ENCODE peak calls at places on chromosomes 16 and 17, in ten cellular contexts. W is COR-L47; P is ELR; X is NCI-H748 treated with DMSO at 0.1 percent for 48 hours; C is GM12865; T is C1 segment of cervical spinal cord; Q is GM13977; H is effector memory CD4-positive, alpha-beta T cell; V is RCC 7860; K is HFFc6. R is an unnamed sample.

GRCh38 chr17:66713533-66714042 is 121.3 kb upstream of the CACNG5 start:
- DNase-seq in W (no peak), P (no peak), X (no peak), C (peak; percentile 95), T (no peak), Q (peak; percentile 36), H (no peak), V (peak; percentile 86), K (no peak), R (no peak)

GRCh38 chr17:77724876-77725615 is 233.5 kb upstream of the TNRC6C start:
- DNase-seq in W (peak; percentile 24), P (no peak), X (no peak), C (peak; percentile 55), T (no peak), Q (peak; percentile 20), H (no peak), V (no peak), K (no peak), R (no peak)

GRCh38 chr16:13435415-13435814 is 484.5 kb upstream of the ERCC4 start:
- DNase-seq in W (no peak), P (no peak), X (no peak), C (no peak), T (no peak), Q (no peak), H (no peak), V (peak; percentile 43), K (no peak), R (no peak)

GRCh38 chr17:78014651-78015050 is 56.1 kb downstream of the TNRC6C start:
- DNase-seq in W (peak; percentile 54), P (no peak), X (no peak), C (no peak), T (no peak), Q (no peak), H (no peak), V (no peak), K (no peak), R (no peak)

GRCh38 chr17:74780443-74781238 is 4.5 kb upstream of the NAT9 start:
- DNase-seq in W (no peak), P (peak; percentile 71), X (no peak), C (peak; percentile 47), T (peak; percentile 25), Q (no peak), H (no peak), V (peak; percentile 54), K (peak; percentile 32), R (peak; percentile 40)

GRCh38 chr16:83809092-83809491 is 1.3 kb downstream of the HSBP1 start:
- DNase-seq in W (no peak), P (no peak), X (no peak), C (no peak), T (no peak), Q (no peak), H (no peak), V (no peak), K (no peak), R (no peak)

GRCh38 chr16:68732068-68732680 is 4.9 kb upstream of the CDH1 start:
- DNase-seq in W (peak; percentile 69), P (peak; percentile 34), X (peak; percentile 22), C (no peak), T (no peak), Q (no peak), H (no peak), V (peak; percentile 63), K (no peak), R (no peak)

GRCh38 chr17:69084911-69085310 is 24.2 kb upstream of the ABCA9 start:
- DNase-seq in W (no peak), P (peak; percentile 25), X (peak; percentile 25), C (no peak), T (no peak), Q (no peak), H (no peak), V (no peak), K (no peak), R (no peak)

GRCh38 chr17:18921912-18922451 is 30.0 kb upstream of the SLC5A10 start:
- DNase-seq in W (no peak), P (no peak), X (no peak), C (peak; percentile 88), T (no peak), Q (peak; percentile 63), H (no peak), V (peak; percentile 85), K (no peak), R (no peak)

GRCh38 chr16:82046941-82047340 is 11.9 kb downstream of the HSD17B2 start:
- DNase-seq in W (no peak), P (no peak), X (no peak), C (no peak), T (no peak), Q (no peak), H (no peak), V (no peak), K (no peak), R (no peak)

GRCh38 chr16:89176717-89177116 is 5.2 kb downstream of the CDH15 start:
- DNase-seq in W (no peak), P (no peak), X (no peak), C (no peak), T (no peak), Q (no peak), H (no peak), V (no peak), K (no peak), R (no peak)

GRCh38 chr16:56102159-56102798 is 89.0 kb upstream of the GNAO1 start:
- DNase-seq in W (no peak), P (peak; percentile 3), X (no peak), C (no peak), T (peak; percentile 67), Q (no peak), H (no peak), V (no peak), K (no peak), R (peak; percentile 54)

GRCh38 chr17:19978803-19979202 is 1.2 kb upstream of the AKAP10 start:
- DNase-seq in W (no peak), P (no peak), X (no peak), C (no peak), T (no peak), Q (no peak), H (no peak), V (no peak), K (no peak), R (no peak)

GRCh38 chr16:89473791-89474414 is 16.5 kb downstream of the ANKRD11 start:
- DNase-seq in W (no peak), P (peak; percentile 89), X (no peak), C (no peak), T (no peak), Q (no peak), H (no peak), V (peak; percentile 36), K (peak; percentile 38), R (no peak)

GRCh38 chr16:88903267-88903666 is 36.8 kb upstream of the PABPN1L start:
- DNase-seq in W (no peak), P (no peak), X (no peak), C (no peak), T (no peak), Q (no peak), H (no peak), V (no peak), K (no peak), R (no peak)

GRCh38 chr16:87600246-87600645 is 2.1 kb upstream of the JPH3 start:
- DNase-seq in W (no peak), P (no peak), X (no peak), C (no peak), T (no peak), Q (no peak), H (no peak), V (no peak), K (no peak), R (peak; percentile 2)

GRCh38 chr17:14427914-14428639 is 127.2 kb downstream of the HS3ST3B1 start:
- DNase-seq in W (no peak), P (no peak), X (no peak), C (peak; percentile 4), T (no peak), Q (no peak), H (peak; percentile 8), V (no peak), K (no peak), R (no peak)

GRCh38 chr17:63685021-63685420 is 14.9 kb downstream of the LIMD2 start:
- DNase-seq in W (peak; percentile 55), P (no peak), X (no peak), C (no peak), T (no peak), Q (no peak), H (no peak), V (no peak), K (no peak), R (peak; percentile 59)

GRCh38 chr17:38419508-38419981 is 8.7 kb upstream of the ARHGAP23 start:
- DNase-seq in W (no peak), P (no peak), X (no peak), C (no peak), T (no peak), Q (no peak), H (no peak), V (no peak), K (no peak), R (no peak)

GRCh38 chr16:50719401-50720337 is 22.2 kb upstream of the CYLD start:
- DNase-seq in W (no peak), P (no peak), X (no peak), C (no peak), T (no peak), Q (no peak), H (no peak), V (no peak), K (no peak), R (no peak)

GRCh38 chr17:77003699-77004098 is 135.5 kb downstream of the MGAT5B start:
- DNase-seq in W (no peak), P (peak; percentile 66), X (no peak), C (no peak), T (no peak), Q (no peak), H (no peak), V (no peak), K (no peak), R (no peak)

GRCh38 chr17:61211233-61211632 is 188.4 kb upstream of the TBX2 start:
- DNase-seq in W (no peak), P (no peak), X (no peak), C (no peak), T (no peak), Q (no peak), H (no peak), V (no peak), K (no peak), R (no peak)

GRCh38 chr16:66207139-66207863 is 159.2 kb upstream of the CDH5 start:
- DNase-seq in W (peak; percentile 80), P (no peak), X (peak; percentile 41), C (no peak), T (no peak), Q (no peak), H (no peak), V (no peak), K (no peak), R (no peak)

GRCh38 chr16:64132686-64133085 is 989.2 kb downstream of the CDH11 start:
- DNase-seq in W (no peak), P (no peak), X (no peak), C (no peak), T (no peak), Q (no peak), H (no peak), V (no peak), K (no peak), R (no peak)

R was measured in posterior cingulate gyrus.